ENCODE peak calls at places on chromosomes 5 and 9, in five cellular contexts. P, H, E, X and B are unnamed samples.

GRCh38 chr5:773517-774264 is 10.8 kb downstream of the ZDHHC11B start:
- DNase-seq in P (no peak), H (peak; percentile 19), E (no peak), X (no peak), B (peak; percentile 4)

GRCh38 chr5:143016777-143017374 is 246.7 kb downstream of the ARHGAP26 start:
- DNase-seq in P (peak; percentile 71), H (no peak), E (no peak), X (peak; percentile 25), B (peak; percentile 46)

GRCh38 chr5:2741946-2742345 is 9.5 kb downstream of the IRX2 start:
- DNase-seq in P (no peak), H (no peak), E (no peak), X (no peak), B (no peak)

GRCh38 chr5:8060235-8061139 is 191.5 kb downstream of the MTRR start:
- DNase-seq in P (no peak), H (no peak), E (no peak), X (no peak), B (no peak)

GRCh38 chr9:124685217-124685616 is 85.9 kb downstream of the NR6A1 start:
- DNase-seq in P (no peak), H (no peak), E (no peak), X (no peak), B (no peak)

GRCh38 chr5:54644226-54644625 is 126.7 kb downstream of the SNX18 start:
- DNase-seq in P (peak; percentile 79), H (no peak), E (no peak), X (peak; percentile 42), B (no peak)

GRCh38 chr5:159971931-159972461 is 36.9 kb upstream of the TTC1 start:
- DNase-seq in P (no peak), H (no peak), E (peak; percentile 31), X (peak; percentile 63), B (peak; percentile 67)

GRCh38 chr5:174315471-174315870 is 270.0 kb downstream of the NSG2 start:
- DNase-seq in P (no peak), H (no peak), E (no peak), X (no peak), B (no peak)

GRCh38 chr9:117343416-117343815 is 71.4 kb downstream of the ASTN2 start:
- DNase-seq in P (peak; percentile 1), H (no peak), E (no peak), X (no peak), B (no peak)

GRCh38 chr5:173673295-173674170 is 57.1 kb upstream of the BOD1 start:
- DNase-seq in P (no peak), H (no peak), E (no peak), X (no peak), B (no peak)

GRCh38 chr5:65483474-65484346 is 2.0 kb upstream of the ADAMTS6 start:
- DNase-seq in P (peak; percentile 82), H (no peak), E (no peak), X (no peak), B (peak; percentile 32)

GRCh38 chr5:58122157-58122556 is 337.7 kb downstream of the PLK2 start:
- DNase-seq in P (no peak), H (no peak), E (no peak), X (no peak), B (no peak)

GRCh38 chr5:35129276-35129675 is 81.5 kb upstream of the AGXT2 start:
- DNase-seq in P (no peak), H (no peak), E (no peak), X (no peak), B (no peak)

GRCh38 chr5:141637693-141638419 is 1.1 kb downstream of the RELL2 start:
- DNase-seq in P (peak; percentile 49), H (peak; percentile 45), E (peak; percentile 78), X (peak; percentile 66), B (peak; percentile 92)

GRCh38 chr5:108924457-108924961 is 176.8 kb downstream of the FER start:
- DNase-seq in P (no peak), H (no peak), E (no peak), X (no peak), B (no peak)

GRCh38 chr9:105710638-105711037 is 16.3 kb downstream of the TMEM38B start:
- DNase-seq in P (no peak), H (no peak), E (no peak), X (no peak), B (no peak)

GRCh38 chr5:132498152-132498551 is 7.6 kb upstream of the IRF1 start:
- DNase-seq in P (no peak), H (no peak), E (peak; percentile 37), X (no peak), B (no peak)

GRCh38 chr9:20703146-20703545 is 19.1 kb downstream of the FOCAD start:
- DNase-seq in P (no peak), H (no peak), E (no peak), X (no peak), B (no peak)

GRCh38 chr9:22041329-22041728 is 32.2 kb upstream of the CDKN2B start:
- DNase-seq in P (no peak), H (no peak), E (no peak), X (no peak), B (no peak)

GRCh38 chr5:4130819-4131218 is 535.2 kb downstream of the IRX1 start:
- DNase-seq in P (no peak), H (no peak), E (no peak), X (no peak), B (no peak)

GRCh38 chr9:135480071-135480941 is 724 bp downstream of the PPP1R26 start:
- DNase-seq in P (no peak), H (no peak), E (no peak), X (peak; percentile 42), B (peak; percentile 60)

GRCh38 chr5:149939572-149939971 is 5.0 kb downstream of the PDE6A start:
- DNase-seq in P (no peak), H (no peak), E (no peak), X (no peak), B (no peak)

GRCh38 chr5:98454407-98454806 is 319.1 kb upstream of the RGMB start:
- DNase-seq in P (peak; percentile 27), H (no peak), E (no peak), X (no peak), B (no peak)

GRCh38 chr5:131008329-131008728 is 156.7 kb downstream of the HINT1 start:
- DNase-seq in P (no peak), H (no peak), E (no peak), X (no peak), B (no peak)

GRCh38 chr9:7166074-7166473 is 408.3 kb downstream of the KDM4C start:
- DNase-seq in P (no peak), H (no peak), E (no peak), X (no peak), B (no peak)

GRCh38 chr5:45532826-45533624 is 163.2 kb downstream of the HCN1 start:
- DNase-seq in P (no peak), H (no peak), E (no peak), X (no peak), B (peak; percentile 37)

GRCh38 chr9:135490980-135491444 is 9.5 kb upstream of the MRPS2 start:
- DNase-seq in P (no peak), H (no peak), E (no peak), X (no peak), B (no peak)

GRCh38 chr9:107397076-107398049 is 92.2 kb downstream of the KLF4 start:
- DNase-seq in P (peak; percentile 6), H (no peak), E (no peak), X (no peak), B (no peak)

GRCh38 chr5:7629559-7629958 is 221.4 kb downstream of the CFAP90 start:
- DNase-seq in P (no peak), H (no peak), E (no peak), X (no peak), B (no peak)

GRCh38 chr5:158848634-158849033 is 251.1 kb downstream of the EBF1 start:
- DNase-seq in P (no peak), H (no peak), E (no peak), X (no peak), B (no peak)

GRCh38 chr5:132203916-132204315 is 23.7 kb downstream of the P4HA2 start:
- DNase-seq in P (no peak), H (no peak), E (no peak), X (no peak), B (no peak)